ENCODE peak calls at places on chromosomes 4 and X, in nine cellular contexts. One of them, this sample, is unnamed. For H3K36me3, the result is how much of the 10 kb centered on the place peaks cover.

GRCh38 chrX:68834371-68835103 is 5.7 kb downstream of the EFNB1 start:
- DNase-seq in right lobe of liver: no peak
- DNase-seq in K562: no peak
- DNase-seq in body of pancreas: no peak
- DNase-seq in sigmoid colon: peak
- DNase-seq in tibial nerve: no peak
- DNase-seq in suprapubic skin: peak
- DNase-seq in heart left ventricle: no peak
- DNase-seq in spleen: no peak
- DNase-seq in this sample: no peak

GRCh38 chrX:107691024-107691448 is 62.7 kb downstream of the PRPS1 start:
- DNase-seq in body of pancreas: no peak
- DNase-seq in K562: peak
- DNase-seq in right lobe of liver: no peak
- DNase-seq in spleen: no peak
- DNase-seq in sigmoid colon: no peak
- DNase-seq in tibial nerve: no peak
- DNase-seq in suprapubic skin: peak
- DNase-seq in heart left ventricle: no peak
- DNase-seq in this sample: no peak

GRCh38 chr4:109406337-109406931 is 27.2 kb upstream of the SEC24B start:
- DNase-seq in sigmoid colon: no peak
- DNase-seq in suprapubic skin: no peak
- DNase-seq in heart left ventricle: no peak
- DNase-seq in spleen: no peak
- DNase-seq in body of pancreas: peak
- DNase-seq in tibial nerve: peak
- DNase-seq in K562: peak
- DNase-seq in right lobe of liver: no peak
- DNase-seq in this sample: peak

GRCh38 chrX:4655743-4656142 is 942.3 kb upstream of the PRKX start:
- DNase-seq in K562: no peak
- DNase-seq in right lobe of liver: no peak
- DNase-seq in suprapubic skin: no peak
- DNase-seq in tibial nerve: no peak
- DNase-seq in heart left ventricle: no peak
- DNase-seq in spleen: no peak
- DNase-seq in sigmoid colon: no peak
- DNase-seq in body of pancreas: peak
- DNase-seq in this sample: no peak

GRCh38 chr4:145843148-145843547 is 95.5 kb downstream of the ZNF827 start:
- DNase-seq in suprapubic skin: no peak
- DNase-seq in K562: no peak
- DNase-seq in spleen: no peak
- DNase-seq in tibial nerve: no peak
- DNase-seq in right lobe of liver: no peak
- DNase-seq in sigmoid colon: no peak
- DNase-seq in body of pancreas: no peak
- DNase-seq in heart left ventricle: no peak
- DNase-seq in this sample: no peak

GRCh38 chr4:1460967-1461868 is 55.0 kb upstream of the NKX1-1 start:
- DNase-seq in suprapubic skin: no peak
- DNase-seq in tibial nerve: no peak
- DNase-seq in K562: no peak
- DNase-seq in spleen: peak
- DNase-seq in sigmoid colon: no peak
- DNase-seq in right lobe of liver: no peak
- DNase-seq in heart left ventricle: no peak
- DNase-seq in body of pancreas: no peak
- DNase-seq in this sample: no peak

GRCh38 chrX:131068945-131069719 is 11.0 kb downstream of the ARHGAP36 start:
- DNase-seq in heart left ventricle: no peak
- DNase-seq in tibial nerve: no peak
- DNase-seq in spleen: no peak
- DNase-seq in sigmoid colon: no peak
- DNase-seq in right lobe of liver: no peak
- DNase-seq in K562: peak
- DNase-seq in body of pancreas: peak
- DNase-seq in suprapubic skin: no peak
- DNase-seq in this sample: no peak

GRCh38 chr4:117085185-117085701 is at the start of gene TRAM1L1:
- DNase-seq in right lobe of liver: peak
- DNase-seq in spleen: peak
- DNase-seq in tibial nerve: no peak
- DNase-seq in suprapubic skin: peak
- DNase-seq in K562: peak
- DNase-seq in heart left ventricle: peak
- DNase-seq in body of pancreas: peak
- DNase-seq in sigmoid colon: peak
- DNase-seq in this sample: peak

GRCh38 chr4:145723336-145723735 is 43.4 kb downstream of the C4orf51 start:
- DNase-seq in K562: no peak
- DNase-seq in heart left ventricle: no peak
- DNase-seq in spleen: no peak
- DNase-seq in body of pancreas: no peak
- DNase-seq in tibial nerve: no peak
- DNase-seq in right lobe of liver: no peak
- DNase-seq in suprapubic skin: no peak
- DNase-seq in sigmoid colon: no peak
- DNase-seq in this sample: no peak

GRCh38 chr4:127917151-127917550 is 36.5 kb downstream of the PLK4 start:
- DNase-seq in tibial nerve: no peak
- DNase-seq in body of pancreas: no peak
- DNase-seq in spleen: no peak
- DNase-seq in sigmoid colon: no peak
- DNase-seq in right lobe of liver: no peak
- DNase-seq in K562: no peak
- DNase-seq in suprapubic skin: no peak
- DNase-seq in heart left ventricle: no peak
- DNase-seq in this sample: no peak

GRCh38 chr4:111070390-111070789 is 447.5 kb upstream of the PITX2 start:
- DNase-seq in tibial nerve: no peak
- DNase-seq in heart left ventricle: no peak
- DNase-seq in spleen: no peak
- DNase-seq in body of pancreas: no peak
- DNase-seq in suprapubic skin: no peak
- DNase-seq in K562: no peak
- DNase-seq in right lobe of liver: no peak
- DNase-seq in sigmoid colon: no peak
- DNase-seq in this sample: no peak

GRCh38 chrX:15292861-15293260 is 22.6 kb downstream of the ASB11 start:
- DNase-seq in K562: no peak
- DNase-seq in body of pancreas: no peak
- DNase-seq in sigmoid colon: no peak
- DNase-seq in heart left ventricle: no peak
- DNase-seq in spleen: no peak
- DNase-seq in suprapubic skin: no peak
- DNase-seq in tibial nerve: no peak
- DNase-seq in right lobe of liver: no peak
- DNase-seq in this sample: no peak

GRCh38 chrX:151825927-151826471 is 86.7 kb upstream of the MAGEA4 start:
- DNase-seq in suprapubic skin: no peak
- DNase-seq in sigmoid colon: no peak
- DNase-seq in right lobe of liver: no peak
- DNase-seq in heart left ventricle: no peak
- DNase-seq in spleen: no peak
- DNase-seq in K562: peak
- DNase-seq in tibial nerve: peak
- DNase-seq in body of pancreas: peak
- DNase-seq in this sample: no peak

GRCh38 chr4:84582988-84583870 is at the start of gene CDS1:
- DNase-seq in spleen: peak
- DNase-seq in right lobe of liver: peak
- DNase-seq in K562: peak
- DNase-seq in sigmoid colon: no peak
- DNase-seq in tibial nerve: no peak
- DNase-seq in body of pancreas: peak
- DNase-seq in heart left ventricle: peak
- DNase-seq in suprapubic skin: peak
- DNase-seq in this sample: peak

GRCh38 chr4:88743696-88744095 is 46.1 kb upstream of the NAP1L5 start:
- DNase-seq in body of pancreas: no peak
- DNase-seq in right lobe of liver: no peak
- DNase-seq in heart left ventricle: no peak
- DNase-seq in tibial nerve: no peak
- DNase-seq in suprapubic skin: no peak
- DNase-seq in spleen: no peak
- DNase-seq in sigmoid colon: no peak
- DNase-seq in K562: no peak
- DNase-seq in this sample: no peak

GRCh38 chr4:13547563-13548041 is 3.3 kb upstream of the NKX3-2 start:
- DNase-seq in body of pancreas: no peak
- DNase-seq in tibial nerve: no peak
- DNase-seq in right lobe of liver: no peak
- DNase-seq in heart left ventricle: no peak
- DNase-seq in spleen: peak
- DNase-seq in sigmoid colon: peak
- DNase-seq in K562: no peak
- DNase-seq in suprapubic skin: no peak
- DNase-seq in this sample: no peak

GRCh38 chrX:150361070-150361776 is 1.9 kb upstream of the MAMLD1 start:
- DNase-seq in K562: peak
- DNase-seq in sigmoid colon: no peak
- DNase-seq in heart left ventricle: peak
- DNase-seq in spleen: peak
- DNase-seq in tibial nerve: no peak
- DNase-seq in body of pancreas: peak
- DNase-seq in suprapubic skin: no peak
- DNase-seq in right lobe of liver: no peak
- DNase-seq in this sample: no peak

GRCh38 chr4:1296324-1297022 is 6.8 kb downstream of the MAEA start:
- DNase-seq in tibial nerve: no peak
- DNase-seq in spleen: peak
- DNase-seq in K562: no peak
- DNase-seq in suprapubic skin: no peak
- DNase-seq in right lobe of liver: peak
- DNase-seq in body of pancreas: no peak
- DNase-seq in heart left ventricle: no peak
- DNase-seq in sigmoid colon: peak
- DNase-seq in this sample: no peak

GRCh38 chr4:169417629-169418282 is 147.0 kb upstream of the SH3RF1 start:
- DNase-seq in sigmoid colon: no peak
- DNase-seq in tibial nerve: no peak
- DNase-seq in heart left ventricle: no peak
- DNase-seq in right lobe of liver: no peak
- DNase-seq in K562: no peak
- DNase-seq in spleen: no peak
- DNase-seq in body of pancreas: no peak
- DNase-seq in suprapubic skin: no peak
- DNase-seq in this sample: no peak

GRCh38 chr4:2811830-2812599 is 19.1 kb downstream of the SH3BP2 start:
- DNase-seq in suprapubic skin: peak
- DNase-seq in tibial nerve: peak
- DNase-seq in K562: no peak
- DNase-seq in heart left ventricle: peak
- DNase-seq in sigmoid colon: peak
- DNase-seq in body of pancreas: peak
- DNase-seq in spleen: peak
- DNase-seq in right lobe of liver: peak
- DNase-seq in this sample: no peak

GRCh38 chrX:139126493-139126892 is 404.0 kb upstream of the F9 start:
- DNase-seq in body of pancreas: peak
- DNase-seq in K562: peak
- DNase-seq in tibial nerve: no peak
- DNase-seq in right lobe of liver: peak
- DNase-seq in sigmoid colon: no peak
- DNase-seq in heart left ventricle: no peak
- DNase-seq in suprapubic skin: no peak
- DNase-seq in spleen: no peak
- DNase-seq in this sample: peak

GRCh38 chr4:6720202-6720699 is 4.3 kb downstream of the BLOC1S4 start:
- DNase-seq in spleen: peak
- DNase-seq in body of pancreas: peak
- DNase-seq in sigmoid colon: peak
- DNase-seq in heart left ventricle: peak
- DNase-seq in right lobe of liver: peak
- DNase-seq in K562: peak
- DNase-seq in tibial nerve: peak
- DNase-seq in suprapubic skin: peak
- DNase-seq in this sample: peak
- TF ChIP-seq POLR2A in spleen: no peak
- TF ChIP-seq POLR2A in body of pancreas: no peak
- TF ChIP-seq POLR2A in sigmoid colon: no peak
- TF ChIP-seq POLR2A in heart left ventricle: no peak
- TF ChIP-seq POLR2A in right lobe of liver: no peak
- TF ChIP-seq POLR2A in K562: no peak
- TF ChIP-seq POLR2A in tibial nerve: no peak
- TF ChIP-seq POLR2A in suprapubic skin: no peak
- TF ChIP-seq POLR2A in this sample: no peak

GRCh38 chr4:153045111-153045982 is 109.2 kb downstream of the FHDC1 start:
- DNase-seq in spleen: no peak
- DNase-seq in sigmoid colon: no peak
- DNase-seq in heart left ventricle: no peak
- DNase-seq in suprapubic skin: no peak
- DNase-seq in body of pancreas: no peak
- DNase-seq in right lobe of liver: no peak
- DNase-seq in K562: no peak
- DNase-seq in tibial nerve: no peak
- DNase-seq in this sample: no peak
- H3K36me3 ChIP-seq in spleen: under half
- H3K36me3 ChIP-seq in sigmoid colon: under half
- H3K36me3 ChIP-seq in heart left ventricle: under half
- H3K36me3 ChIP-seq in suprapubic skin: under half
- H3K36me3 ChIP-seq in body of pancreas: under half
- H3K36me3 ChIP-seq in right lobe of liver: under half
- H3K36me3 ChIP-seq in K562: under half
- H3K36me3 ChIP-seq in tibial nerve: under half
- H3K36me3 ChIP-seq in this sample: under half

GRCh38 chr4:77740480-77740879 is 78.7 kb downstream of the CNOT6L start:
- DNase-seq in spleen: no peak
- DNase-seq in heart left ventricle: no peak
- DNase-seq in body of pancreas: no peak
- DNase-seq in suprapubic skin: no peak
- DNase-seq in tibial nerve: no peak
- DNase-seq in K562: no peak
- DNase-seq in sigmoid colon: no peak
- DNase-seq in right lobe of liver: no peak
- DNase-seq in this sample: no peak
- TF ChIP-seq POLR2A in spleen: no peak
- TF ChIP-seq POLR2A in heart left ventricle: no peak
- TF ChIP-seq POLR2A in body of pancreas: no peak
- TF ChIP-seq POLR2A in suprapubic skin: no peak
- TF ChIP-seq POLR2A in tibial nerve: no peak
- TF ChIP-seq POLR2A in K562: no peak
- TF ChIP-seq POLR2A in sigmoid colon: no peak
- TF ChIP-seq POLR2A in right lobe of liver: no peak
- TF ChIP-seq POLR2A in this sample: no peak

GRCh38 chr4:25410820-25411529 is 33.9 kb downstream of the ANAPC4 start:
- DNase-seq in sigmoid colon: no peak
- DNase-seq in spleen: no peak
- DNase-seq in K562: no peak
- DNase-seq in heart left ventricle: no peak
- DNase-seq in suprapubic skin: no peak
- DNase-seq in tibial nerve: no peak
- DNase-seq in right lobe of liver: no peak
- DNase-seq in body of pancreas: no peak
- DNase-seq in this sample: no peak

GRCh38 chr4:25417014-25417413 is 40.0 kb downstream of the ANAPC4 start:
- DNase-seq in tibial nerve: no peak
- DNase-seq in spleen: no peak
- DNase-seq in K562: no peak
- DNase-seq in suprapubic skin: no peak
- DNase-seq in sigmoid colon: no peak
- DNase-seq in right lobe of liver: no peak
- DNase-seq in body of pancreas: no peak
- DNase-seq in heart left ventricle: no peak
- DNase-seq in this sample: no peak

GRCh38 chr4:25413261-25413660 is 36.2 kb downstream of the ANAPC4 start:
- DNase-seq in suprapubic skin: no peak
- DNase-seq in body of pancreas: no peak
- DNase-seq in right lobe of liver: no peak
- DNase-seq in spleen: no peak
- DNase-seq in sigmoid colon: no peak
- DNase-seq in tibial nerve: no peak
- DNase-seq in heart left ventricle: no peak
- DNase-seq in K562: no peak
- DNase-seq in this sample: no peak
- H3K36me3 ChIP-seq in suprapubic skin: half or more
- H3K36me3 ChIP-seq in body of pancreas: under half
- H3K36me3 ChIP-seq in right lobe of liver: under half
- H3K36me3 ChIP-seq in spleen: half or more
- H3K36me3 ChIP-seq in sigmoid colon: half or more
- H3K36me3 ChIP-seq in tibial nerve: half or more
- H3K36me3 ChIP-seq in heart left ventricle: under half
- H3K36me3 ChIP-seq in K562: half or more
- H3K36me3 ChIP-seq in this sample: under half